ENCODE peak calls at places on chromosome 20, in six cellular contexts. L, Y, U, C, B and J are unnamed samples.

GRCh38 chr20:17612287-17612974 is 42.6 kb downstream of the DSTN start:
- DNase-seq in L (peak), Y (no peak), U (peak), C (no peak), B (no peak), J (no peak)

GRCh38 chr20:22303523-22303922 is 280.8 kb downstream of the FOXA2 start:
- DNase-seq in L (no peak), Y (no peak), U (no peak), C (no peak), B (no peak), J (no peak)

GRCh38 chr20:7505152-7505834 is 435.0 kb downstream of the HAO1 start:
- DNase-seq in L (no peak), Y (no peak), U (no peak), C (no peak), B (no peak), J (no peak)

GRCh38 chr20:62356948-62357667 is 10.0 kb downstream of the LAMA5 start:
- DNase-seq in L (no peak), Y (peak), U (peak), C (peak), B (no peak), J (no peak)

GRCh38 chr20:58906111-58906510 is 53.6 kb downstream of the GNAS start:
- DNase-seq in L (no peak), Y (no peak), U (no peak), C (no peak), B (no peak), J (no peak)

GRCh38 chr20:62758226-62758912 is 37.9 kb upstream of the MRGBP start:
- DNase-seq in L (no peak), Y (no peak), U (no peak), C (no peak), B (no peak), J (no peak)

GRCh38 chr20:17863577-17864292 is 104.9 kb downstream of the SNX5 start:
- DNase-seq in L (no peak), Y (peak), U (no peak), C (no peak), B (no peak), J (no peak)

GRCh38 chr20:25695532-25696383 is 895 bp downstream of the ZNF337 start:
- DNase-seq in L (no peak), Y (no peak), U (no peak), C (no peak), B (no peak), J (no peak)

GRCh38 chr20:32282461-32282860 is 5.0 kb downstream of the KIF3B start:
- DNase-seq in L (no peak), Y (peak), U (no peak), C (peak), B (peak), J (no peak)

GRCh38 chr20:60650087-60650486 is 602.0 kb upstream of the CDH4 start:
- DNase-seq in L (no peak), Y (no peak), U (no peak), C (no peak), B (no peak), J (no peak)

GRCh38 chr20:19351542-19351941 is 139.1 kb downstream of the SLC24A3 start:
- DNase-seq in L (no peak), Y (no peak), U (no peak), C (no peak), B (no peak), J (no peak)
- TF ChIP-seq CTCF in L (no peak), Y (no peak), U (no peak), C (no peak), B (no peak), J (no peak)

GRCh38 chr20:53804920-53805894 is 211.6 kb upstream of the ZNF217 start:
- DNase-seq in L (no peak), Y (no peak), U (no peak), C (no peak), B (no peak), J (no peak)
- TF ChIP-seq CTCF in L (no peak), Y (no peak), U (no peak), C (no peak), B (no peak), J (no peak)

GRCh38 chr20:41540916-41541315 is 77.3 kb downstream of the CHD6 start:
- DNase-seq in L (no peak), Y (no peak), U (no peak), C (no peak), B (no peak), J (no peak)

GRCh38 chr20:41538810-41539596 is 79.2 kb downstream of the CHD6 start:
- DNase-seq in L (no peak), Y (no peak), U (no peak), C (no peak), B (no peak), J (no peak)

GRCh38 chr20:41544472-41544871 is 73.7 kb downstream of the CHD6 start:
- DNase-seq in L (no peak), Y (no peak), U (no peak), C (no peak), B (no peak), J (no peak)

GRCh38 chr20:41537865-41538264 is 80.3 kb downstream of the CHD6 start:
- DNase-seq in L (no peak), Y (no peak), U (no peak), C (no peak), B (no peak), J (no peak)

DNA sequence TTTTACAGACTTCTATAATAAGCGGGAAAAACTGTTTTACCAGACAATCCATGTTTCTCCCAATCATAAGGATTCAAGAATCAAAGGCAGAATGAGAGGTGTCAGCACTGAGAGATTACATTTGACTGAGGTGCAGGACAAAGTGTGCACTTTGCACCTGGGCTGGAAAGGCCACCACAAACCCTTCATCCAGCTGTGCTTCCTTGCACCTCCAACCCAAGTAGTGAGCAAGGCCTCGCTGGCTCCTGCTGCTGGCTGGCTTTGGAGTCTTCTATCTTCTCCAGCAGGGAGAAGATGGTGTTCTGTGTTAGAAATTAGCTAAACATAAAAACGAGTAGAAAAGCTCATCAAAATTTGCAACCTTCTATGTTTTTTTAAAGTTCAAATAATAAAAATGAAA is 77.7 kb downstream of the CHD6 start:
- DNase-seq in L (no peak), Y (no peak), U (no peak), C (no peak), B (no peak), J (no peak)
- TF ChIP-seq CTCF in L (no peak), Y (no peak), U (no peak), C (no peak), B (no peak), J (no peak)

DNA sequence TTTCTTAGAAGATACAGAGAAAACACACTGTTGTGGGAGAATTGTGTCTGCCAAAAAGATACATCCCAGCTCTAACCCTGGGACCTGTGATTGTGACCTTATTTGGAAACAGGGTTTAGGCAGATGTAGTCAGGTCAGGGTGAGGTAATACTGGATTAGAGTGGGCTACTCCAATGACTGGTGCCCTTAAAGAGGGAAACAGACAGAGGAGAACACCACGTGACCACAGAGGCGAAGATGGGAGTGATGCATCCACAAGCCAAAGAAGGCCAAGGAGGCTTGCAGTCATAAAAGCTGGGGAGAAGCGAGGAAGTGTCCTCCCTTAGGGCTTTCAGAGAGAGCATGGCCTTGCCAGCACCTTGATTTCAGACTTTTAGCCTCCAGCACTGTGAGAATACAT is 35.6 kb downstream of the SLC52A3 start:
- DNase-seq in L (no peak), Y (no peak), U (no peak), C (no peak), B (no peak), J (no peak)
- TF ChIP-seq CTCF in L (no peak), Y (no peak), U (no peak), C (no peak), B (no peak), J (no peak)